ENCODE peak calls at places on chromosomes 16 and 17, in seven cellular contexts. S, U, W, P, M, L and R are unnamed samples.

GRCh38 chr17:39724731-39725130 is 5.6 kb downstream of the MIEN1 start:
- DNase-seq in S (no peak), U (no peak), W (no peak), P (no peak), M (no peak), L (no peak), R (no peak)

GRCh38 chr17:42536048-42536371 is at the start of gene NAGLU:
- DNase-seq in S (peak), U (peak), W (peak), P (peak), M (peak), L (peak), R (peak)

GRCh38 chr17:75440738-75441448 is 15.5 kb upstream of the TMEM94 start:
- DNase-seq in S (peak), U (no peak), W (no peak), P (no peak), M (no peak), L (no peak), R (no peak)

GRCh38 chr17:6327007-6327406 is 107.9 kb downstream of the AIPL1 start:
- DNase-seq in S (no peak), U (peak), W (no peak), P (no peak), M (peak), L (no peak), R (no peak)

GRCh38 chr17:80504671-80505413 is 28.4 kb upstream of the NPTX1 start:
- DNase-seq in S (peak), U (no peak), W (no peak), P (no peak), M (no peak), L (no peak), R (no peak)

GRCh38 chr17:81968396-81968745 is 7.4 kb upstream of the NOTUM start:
- DNase-seq in S (no peak), U (no peak), W (no peak), P (no peak), M (no peak), L (no peak), R (no peak)

GRCh38 chr17:14356043-14356637 is 55.3 kb downstream of the HS3ST3B1 start:
- DNase-seq in S (no peak), U (no peak), W (no peak), P (no peak), M (no peak), L (no peak), R (no peak)

GRCh38 chr16:57480127-57480753 is 6.1 kb downstream of the DOK4 start:
- DNase-seq in S (peak), U (peak), W (no peak), P (no peak), M (no peak), L (peak), R (no peak)

GRCh38 chr17:65618516-65618915 is 57.1 kb upstream of the AXIN2 start:
- DNase-seq in S (no peak), U (no peak), W (no peak), P (no peak), M (no peak), L (no peak), R (no peak)

GRCh38 chr16:73170587-73170986 is 122.7 kb upstream of the ZFHX3 start:
- DNase-seq in S (no peak), U (no peak), W (no peak), P (no peak), M (no peak), L (no peak), R (no peak)

GRCh38 chr16:89345663-89346150 is 128.2 kb downstream of the ZNF778 start:
- DNase-seq in S (no peak), U (no peak), W (no peak), P (no peak), M (no peak), L (no peak), R (no peak)

GRCh38 chr16:11258553-11259287 is 2.7 kb upstream of the SOCS1 start:
- DNase-seq in S (no peak), U (no peak), W (peak), P (no peak), M (no peak), L (peak), R (peak)

GRCh38 chr16:85227924-85228462 is 115.7 kb upstream of the CIBAR2 start:
- DNase-seq in S (peak), U (peak), W (no peak), P (no peak), M (peak), L (peak), R (no peak)

GRCh38 chr17:77503916-77504651 is 363.3 kb downstream of the SEC14L1 start:
- DNase-seq in S (no peak), U (no peak), W (no peak), P (no peak), M (no peak), L (no peak), R (no peak)

GRCh38 chr16:80804451-80805383 is at the start of gene CDYL2:
- DNase-seq in S (no peak), U (no peak), W (no peak), P (no peak), M (peak), L (peak), R (peak)

GRCh38 chr16:80940069-80940856 is 66.4 kb downstream of the CMC2 start:
- DNase-seq in S (peak), U (no peak), W (no peak), P (no peak), M (no peak), L (peak), R (no peak)

GRCh38 chr16:19879241-19879792 is 5.3 kb downstream of the GPRC5B start:
- DNase-seq in S (peak), U (no peak), W (no peak), P (no peak), M (peak), L (no peak), R (no peak)

GRCh38 chr16:78142784-78143183 is 43.3 kb downstream of the WWOX start:
- DNase-seq in S (peak), U (no peak), W (no peak), P (no peak), M (no peak), L (peak), R (no peak)

GRCh38 chr16:65195998-65196397 is 74.1 kb upstream of the CDH11 start:
- DNase-seq in S (no peak), U (no peak), W (no peak), P (no peak), M (no peak), L (no peak), R (no peak)

GRCh38 chr17:69335018-69335417 is 8.1 kb upstream of the ABCA5 start:
- DNase-seq in S (peak), U (peak), W (no peak), P (peak), M (no peak), L (peak), R (peak)

GRCh38 chr16:86027366-86028126 is 128.6 kb downstream of the IRF8 start:
- DNase-seq in S (no peak), U (no peak), W (no peak), P (no peak), M (no peak), L (no peak), R (no peak)

GRCh38 chr16:86578499-86579267 is at the start of gene FOXL1:
- DNase-seq in S (no peak), U (no peak), W (no peak), P (no peak), M (peak), L (no peak), R (no peak)

GRCh38 chr16:324451-325334 is 27.8 kb downstream of the AXIN1 start:
- DNase-seq in S (no peak), U (peak), W (no peak), P (no peak), M (no peak), L (no peak), R (no peak)

GRCh38 chr17:74639704-74640142 is 16.2 kb upstream of the CD300E start:
- DNase-seq in S (no peak), U (no peak), W (peak), P (no peak), M (no peak), L (no peak), R (peak)

GRCh38 chr16:24062270-24062817 is 193.8 kb upstream of the CACNG3 start:
- DNase-seq in S (no peak), U (no peak), W (no peak), P (no peak), M (no peak), L (no peak), R (no peak)

GRCh38 chr16:3171181-3171854 is 16.7 kb upstream of the OR1F1 start:
- DNase-seq in S (no peak), U (no peak), W (no peak), P (no peak), M (peak), L (no peak), R (peak)

GRCh38 chr17:2390199-2390880 is 10.5 kb downstream of the MNT start:
- DNase-seq in S (no peak), U (no peak), W (no peak), P (no peak), M (no peak), L (no peak), R (no peak)

DNA sequence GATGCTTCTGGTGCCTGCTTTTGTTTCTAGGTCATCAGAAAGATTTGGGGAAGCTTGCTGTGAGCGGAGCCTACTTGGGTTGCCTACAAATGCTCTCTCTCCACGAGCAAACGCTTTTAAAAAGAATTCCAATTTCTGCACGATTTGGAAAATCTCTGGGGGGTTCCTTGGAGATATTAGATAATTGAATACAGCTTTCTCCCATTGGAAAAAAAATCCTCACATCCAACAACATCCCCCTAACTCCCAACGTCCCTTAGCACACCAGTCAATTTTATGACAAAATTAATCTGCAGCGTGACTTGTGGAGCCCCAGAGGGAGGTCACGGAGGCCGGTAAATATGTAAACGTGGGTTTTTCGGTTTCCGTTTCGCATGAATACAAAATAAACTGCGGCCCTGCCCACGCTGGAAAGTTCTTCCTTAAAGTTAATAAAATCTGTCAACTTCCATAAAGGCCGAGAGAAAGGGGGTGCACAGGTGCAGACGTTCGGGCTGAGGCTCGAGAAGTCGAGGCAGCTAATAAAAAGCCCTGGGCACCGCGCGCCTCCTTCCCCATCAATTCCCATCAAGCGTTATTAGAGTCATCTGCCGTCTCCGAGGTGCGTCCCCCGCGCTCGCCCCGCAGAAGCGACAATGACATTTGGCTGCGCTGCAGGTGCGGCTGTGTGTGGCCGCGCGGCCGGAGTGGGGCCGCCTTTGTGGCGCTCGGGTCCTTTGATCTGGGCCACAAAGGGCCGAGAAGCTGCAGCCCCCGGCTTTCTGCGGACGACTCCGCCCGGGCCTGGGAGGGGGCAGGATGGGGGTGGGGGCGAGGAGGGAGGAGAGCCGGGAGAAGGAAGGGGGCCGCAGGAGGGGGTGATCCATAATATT is 37.6 kb downstream of the SALL1 start:
- DNase-seq in S (no peak), U (no peak), W (no peak), P (no peak), M (peak), L (no peak), R (peak)
- TF ChIP-seq EZH2 in S (peak), U (no peak), W (no peak), P (no peak), M (no peak), L (no peak), R (no peak)

GRCh38 chr17:17447264-17447663 is 29.5 kb upstream of the MED9 start:
- DNase-seq in S (no peak), U (no peak), W (no peak), P (no peak), M (no peak), L (no peak), R (no peak)

GRCh38 chr17:17448076-17448475 is 28.7 kb upstream of the MED9 start:
- DNase-seq in S (no peak), U (no peak), W (no peak), P (no peak), M (no peak), L (no peak), R (no peak)

GRCh38 chr17:17445925-17446665 is 30.7 kb upstream of the MED9 start:
- DNase-seq in S (peak), U (no peak), W (no peak), P (peak), M (no peak), L (peak), R (no peak)

GRCh38 chr17:17445296-17445924 is 31.4 kb upstream of the MED9 start:
- DNase-seq in S (no peak), U (no peak), W (no peak), P (no peak), M (no peak), L (no peak), R (no peak)

DNA sequence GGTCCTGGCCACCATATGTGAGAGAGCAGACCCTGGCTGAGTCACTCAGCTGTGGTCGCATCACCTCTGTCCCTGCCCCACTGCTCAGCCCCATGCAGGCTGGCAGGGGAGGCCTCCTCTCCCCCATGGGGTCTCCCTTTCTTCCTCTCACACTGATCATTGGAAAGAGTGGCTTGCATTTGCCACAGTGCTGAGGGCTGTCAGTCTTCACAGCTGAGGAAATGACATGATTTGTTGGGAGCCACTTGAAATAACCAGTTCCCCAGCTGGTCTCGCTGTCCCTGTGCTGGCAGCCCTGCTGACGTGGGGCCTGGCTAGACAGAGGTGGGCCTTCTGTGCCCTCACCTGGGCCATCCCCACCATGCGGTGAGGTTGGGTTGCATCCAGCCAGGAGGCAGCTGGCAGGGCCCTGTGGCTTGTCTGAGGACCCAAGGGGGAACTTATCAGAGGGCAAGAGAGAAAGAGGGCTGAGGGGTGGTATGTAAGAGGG is 30.1 kb upstream of the MED9 start:
- DNase-seq in S (no peak), U (no peak), W (no peak), P (no peak), M (no peak), L (no peak), R (no peak)
- TF ChIP-seq EZH2 in S (no peak), U (no peak), W (no peak), P (no peak), M (no peak), L (no peak), R (no peak)

DNA sequence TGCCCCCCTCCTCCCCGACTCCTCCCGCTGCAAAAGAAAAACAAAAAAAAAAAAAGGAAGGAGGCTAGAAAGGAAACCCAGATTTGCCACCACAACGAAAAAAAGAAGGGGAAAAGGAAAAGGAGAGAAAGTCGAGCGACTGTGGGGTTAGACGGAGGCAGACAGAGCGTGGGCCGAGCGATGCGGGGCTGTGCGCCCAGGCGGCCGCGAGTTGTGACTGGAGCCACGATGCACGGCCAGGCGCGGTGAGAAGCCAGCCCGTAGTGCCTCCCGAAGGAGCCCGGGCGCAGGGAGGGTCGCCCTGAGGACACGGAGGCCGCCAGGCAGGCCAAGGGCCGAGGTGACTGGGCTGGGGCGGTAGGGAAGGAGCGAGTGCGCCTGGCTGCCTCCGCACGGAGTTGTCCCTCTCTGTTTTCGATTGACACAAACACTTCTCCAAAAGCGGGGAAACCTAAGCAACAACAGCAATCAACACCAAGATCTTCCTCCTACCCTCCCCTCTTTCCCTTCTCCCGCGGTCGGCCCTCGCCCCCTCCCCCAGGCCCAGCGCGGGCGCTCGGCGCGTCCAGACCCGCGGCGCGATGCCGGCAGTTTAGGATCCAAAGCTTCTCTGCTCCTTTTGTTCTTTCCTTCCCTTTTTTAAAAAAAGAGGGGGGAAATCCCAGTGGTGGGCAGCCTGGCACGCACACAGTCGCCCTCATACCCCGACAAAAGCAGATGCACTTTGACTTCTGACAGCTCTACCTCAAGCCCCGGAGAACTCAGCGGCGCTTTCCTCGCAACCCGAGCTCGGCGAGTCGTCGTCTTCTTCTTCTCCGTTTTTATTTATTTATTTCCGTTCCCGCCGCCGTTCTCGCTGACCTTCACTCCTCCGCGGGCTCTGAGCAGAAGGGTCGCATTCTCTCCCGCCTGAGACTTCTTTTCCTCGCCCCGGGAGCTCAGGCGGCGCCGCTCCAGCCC is at the start of gene LHX1:
- DNase-seq in S (no peak), U (no peak), W (no peak), P (no peak), M (peak), L (no peak), R (no peak)
- TF ChIP-seq EZH2 in S (peak), U (peak), W (peak), P (no peak), M (peak), L (peak), R (no peak)

DNA sequence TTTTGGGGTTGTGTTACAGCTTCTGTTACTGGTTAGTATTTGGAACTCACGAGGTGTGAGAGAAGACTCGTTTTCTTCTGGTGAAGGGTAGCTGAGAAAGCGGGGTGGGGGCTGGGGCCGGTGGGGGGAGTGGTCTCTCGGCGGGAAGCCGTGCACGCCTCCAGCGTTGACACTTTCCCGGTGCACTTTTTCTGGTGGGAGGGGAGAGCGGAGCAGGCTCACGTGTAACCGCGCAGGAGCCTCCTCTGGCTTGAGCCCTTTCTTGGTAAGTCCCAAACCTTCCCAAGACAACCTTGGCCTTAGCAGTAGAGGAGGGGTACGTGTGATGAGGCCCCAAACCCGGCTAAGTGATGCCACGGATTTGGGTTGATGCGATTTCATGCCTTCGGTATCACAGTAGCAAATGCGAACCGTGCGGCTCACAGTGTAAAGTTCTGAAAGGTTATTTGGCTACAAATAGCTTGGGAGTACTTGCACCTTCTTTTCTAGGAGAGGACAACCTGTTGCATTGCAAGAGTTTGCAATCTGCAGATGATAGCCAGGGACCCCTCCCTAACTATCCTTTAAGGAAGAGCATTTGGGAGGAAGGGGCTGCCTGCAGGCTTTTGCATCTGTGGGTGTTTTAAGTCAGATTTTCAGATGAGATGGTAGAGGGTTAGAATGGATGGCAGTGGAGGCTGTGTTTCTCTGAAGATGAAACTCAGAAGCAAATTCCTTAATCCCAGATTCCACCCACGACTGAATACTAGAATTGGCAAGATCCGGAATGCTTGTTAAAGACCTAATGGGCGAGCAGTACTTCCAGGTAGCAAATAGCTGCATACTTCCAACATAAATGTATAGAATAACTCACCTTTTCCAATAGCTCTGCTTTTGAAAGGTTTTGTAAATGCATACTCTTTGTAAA is 1.5 kb downstream of the HLF start:
- DNase-seq in S (no peak), U (no peak), W (no peak), P (no peak), M (peak), L (no peak), R (no peak)
- TF ChIP-seq EZH2 in S (no peak), U (no peak), W (no peak), P (no peak), M (peak), L (peak), R (no peak)

GRCh38 chr17:8315740-8316217 is 5.7 kb downstream of the ARHGEF15 start:
- DNase-seq in S (no peak), U (no peak), W (no peak), P (no peak), M (peak), L (no peak), R (no peak)
- TF ChIP-seq EZH2 in S (peak), U (no peak), W (no peak), P (no peak), M (peak), L (peak), R (no peak)